ENCODE peak calls at places on chromosome 13, in four cellular contexts. K, J, B and E are unnamed samples.
A peak's percentile ranks its signal among the peaks of the same experiment; 100 is the strongest.

GRCh38 chr13:51902776-51903175 is 41.0 kb downstream of the CCDC70 start:
- DNase-seq in K (no peak), J (no peak), B (no peak), E (no peak)

GRCh38 chr13:47019977-47020376 is 123.1 kb upstream of the HTR2A start:
- DNase-seq in K (no peak), B (no peak), J (no peak), E (no peak)

GRCh38 chr13:108274718-108275117 is 5.2 kb downstream of the TNFSF13B start:
- DNase-seq in K (no peak), J (no peak), B (no peak), E (no peak)

GRCh38 chr13:92573467-92574057 is 653.0 kb upstream of the GPC6 start:
- DNase-seq in K (peak; percentile 2), J (no peak), B (no peak), E (peak; percentile 19)

GRCh38 chr13:89803839-89804238 is 1543.6 kb upstream of the MIR17HG start:
- DNase-seq in J (no peak), K (no peak), B (no peak), E (no peak)

GRCh38 chr13:28239374-28239773 is 101.0 kb downstream of the PAN3 start:
- DNase-seq in J (no peak), B (no peak), K (no peak), E (no peak)

GRCh38 chr13:67146523-67147130 is 83.5 kb downstream of the PCDH9 start:
- DNase-seq in J (no peak), B (no peak), K (no peak), E (no peak)

GRCh38 chr13:112894423-112894672 is 74.7 kb upstream of the MCF2L start:
- DNase-seq in J (no peak), K (no peak), B (no peak), E (no peak)

GRCh38 chr13:40381935-40382764 is 284.3 kb downstream of the FOXO1 start:
- DNase-seq in K (no peak), B (no peak), J (peak; percentile 45), E (no peak)

GRCh38 chr13:75759531-75759930 is 123.4 kb downstream of the LMO7 start:
- DNase-seq in K (no peak), J (no peak), B (no peak), E (no peak)

GRCh38 chr13:41563501-41564001 is 106.2 kb downstream of the RGCC start:
- DNase-seq in J (no peak), B (no peak), K (peak; percentile 95), E (peak; percentile 79)

GRCh38 chr13:64778002-64778401 is 2452.1 kb downstream of the PCDH9 start:
- DNase-seq in J (no peak), B (no peak), K (no peak), E (no peak)

GRCh38 chr13:20704459-20705069 is 1.1 kb downstream of the IL17D start:
- DNase-seq in K (no peak), J (no peak), B (no peak), E (no peak)
- H3K4me3 ChIP-seq in K (peak overlapping the region; percentile 34), J (peak overlapping the region; percentile 57), B (peak overlapping the region; percentile 6), E (peak overlapping the region; percentile 15)

DNA sequence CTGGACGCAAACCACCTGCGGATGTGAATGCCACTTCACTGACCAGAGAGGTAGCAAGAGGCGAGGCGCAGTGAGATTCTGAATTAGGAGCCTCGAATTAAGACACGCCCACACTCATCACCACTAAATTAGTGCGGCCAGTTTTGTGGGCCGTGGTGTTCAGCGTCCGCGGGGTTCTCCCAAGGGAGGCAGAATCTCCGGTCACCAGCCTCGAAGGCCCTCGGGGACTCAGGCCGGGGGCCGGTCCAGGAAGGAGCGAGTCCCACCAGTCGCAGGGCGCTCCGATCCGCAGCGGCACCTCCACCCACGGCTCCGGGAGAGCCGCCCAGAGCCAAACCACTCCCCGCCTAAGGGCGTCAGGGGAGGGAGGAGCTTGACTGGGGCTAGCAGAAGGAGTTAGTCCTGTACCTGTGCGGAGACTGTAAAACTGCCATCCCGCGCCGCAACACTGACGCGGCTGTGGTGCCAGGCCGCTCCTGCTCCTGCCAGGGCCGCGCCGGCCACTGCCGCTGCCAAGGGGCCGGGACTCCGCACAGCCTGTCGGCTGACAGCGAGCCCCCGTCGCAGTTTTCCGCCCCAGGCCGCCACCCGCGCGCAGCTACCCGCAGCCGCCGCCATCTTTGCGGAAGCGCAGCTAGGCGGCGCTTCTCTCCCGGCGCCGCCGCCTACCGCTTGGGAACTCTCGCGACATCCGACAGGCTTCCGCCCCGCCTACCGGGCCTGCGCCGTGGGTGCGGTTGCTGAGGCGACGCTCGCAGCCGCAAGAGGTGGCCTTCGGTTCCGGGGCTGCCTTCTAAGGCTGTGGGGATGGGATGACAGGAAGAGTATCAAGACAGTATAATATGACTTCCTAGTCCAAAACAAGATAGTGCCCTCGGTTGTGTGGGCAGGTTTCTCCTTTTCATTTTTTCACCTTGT is at the start of gene MICU2:
- DNase-seq in B (peak; percentile 97), J (peak; percentile 83), K (peak; percentile 78), E (peak; percentile 95)
- H3K4me3 ChIP-seq in B (peak within 1 kb of the TSS; percentile 72), J (peak within 1 kb of the TSS; percentile 83), K (peak within 1 kb of the TSS; percentile 62), E (peak within 1 kb of the TSS; percentile 87)

GRCh38 chr13:63094069-63094468 is 1678.4 kb upstream of the PCDH20 start:
- DNase-seq in K (no peak), J (no peak), B (no peak), E (no peak)

GRCh38 chr13:63086286-63086685 is 1670.6 kb upstream of the PCDH20 start:
- DNase-seq in K (no peak), B (no peak), J (no peak), E (no peak)

GRCh38 chr13:63092461-63092860 is 1676.8 kb upstream of the PCDH20 start:
- DNase-seq in B (no peak), J (no peak), K (peak; percentile 22), E (no peak)

GRCh38 chr13:63085851-63086250 is 1670.2 kb upstream of the PCDH20 start:
- DNase-seq in K (no peak), J (no peak), B (no peak), E (no peak)

GRCh38 chr13:63088226-63088625 is 1672.6 kb upstream of the PCDH20 start:
- DNase-seq in B (no peak), K (no peak), J (no peak), E (no peak)
- H3K4me3 ChIP-seq in B (no peak overlapping the region), K (no peak overlapping the region), J (no peak overlapping the region), E (no peak overlapping the region)

DNA sequence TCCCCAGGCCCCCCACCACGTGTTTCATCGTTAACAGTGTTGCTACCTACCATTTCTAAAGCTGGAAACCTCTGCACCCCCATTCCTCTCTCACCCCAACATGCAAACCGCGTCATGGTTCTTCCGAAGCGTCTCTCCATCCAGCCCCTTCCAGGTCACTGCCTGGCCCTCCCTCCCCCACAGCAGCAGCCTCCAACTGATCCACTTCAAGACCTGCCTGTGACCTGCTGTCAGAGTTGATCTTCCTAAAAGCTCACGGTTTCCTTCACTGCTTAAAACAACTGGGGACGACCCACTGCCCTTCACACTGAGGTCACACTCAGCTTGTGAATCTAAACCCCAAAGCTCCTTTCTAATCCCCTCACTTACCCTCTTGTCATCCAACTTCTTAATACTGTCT is 47.7 kb downstream of the STK24 start:
- DNase-seq in J (no peak), B (no peak), K (no peak), E (no peak)
- H3K4me3 ChIP-seq in J (no peak overlapping the region), B (no peak overlapping the region), K (no peak overlapping the region), E (no peak overlapping the region)

GRCh38 chr13:102696465-102696864 is 1.6 kb upstream of the METTL21C start:
- DNase-seq in B (no peak), K (no peak), J (no peak), E (no peak)

GRCh38 chr13:102690883-102691282 is 4.0 kb downstream of the METTL21C start:
- DNase-seq in K (no peak), B (no peak), J (no peak), E (no peak)

GRCh38 chr13:102694944-102695343 is at the start of gene METTL21C:
- DNase-seq in B (no peak), K (no peak), J (no peak), E (no peak)

GRCh38 chr13:102693250-102693649 is 1.6 kb downstream of the METTL21C start:
- DNase-seq in B (no peak), K (no peak), J (no peak), E (no peak)

GRCh38 chr13:102693781-102694180 is 1.1 kb downstream of the METTL21C start:
- DNase-seq in K (peak; percentile 19), J (no peak), B (no peak), E (no peak)
- H3K4me3 ChIP-seq in K (no peak overlapping the region), J (no peak overlapping the region), B (no peak overlapping the region), E (no peak overlapping the region)

DNA sequence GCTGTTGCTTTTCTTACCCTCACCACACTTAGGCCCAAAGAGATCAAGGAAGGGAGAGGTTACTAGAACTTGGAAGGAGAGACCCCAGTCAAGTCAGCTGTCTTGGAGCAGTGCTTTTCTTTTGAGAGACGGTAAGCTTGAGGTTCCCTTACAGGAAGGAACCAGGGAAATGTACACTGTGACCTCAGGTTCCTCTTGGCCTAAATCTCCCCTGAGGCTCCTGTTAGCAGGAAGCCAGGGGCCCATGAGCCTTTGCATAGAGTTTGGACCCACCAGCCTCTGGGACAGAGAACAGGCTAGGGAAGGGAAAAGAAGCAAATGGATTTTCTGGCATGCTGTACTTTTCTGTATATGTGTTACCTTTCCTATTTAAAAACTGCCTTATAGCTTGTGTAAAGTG is 5.9 kb upstream of the GPR18 start:
- DNase-seq in K (no peak), B (peak; percentile 44), J (no peak), E (no peak)
- H3K4me3 ChIP-seq in K (no peak overlapping the region), B (no peak overlapping the region), J (no peak overlapping the region), E (no peak overlapping the region)

GRCh38 chr13:106593131-106593530 is 25.2 kb upstream of the ARGLU1 start:
- DNase-seq in J (no peak), K (no peak), B (no peak), E (no peak)
- H3K4me3 ChIP-seq in J (no peak overlapping the region), K (no peak overlapping the region), B (no peak overlapping the region), E (no peak overlapping the region)

DNA sequence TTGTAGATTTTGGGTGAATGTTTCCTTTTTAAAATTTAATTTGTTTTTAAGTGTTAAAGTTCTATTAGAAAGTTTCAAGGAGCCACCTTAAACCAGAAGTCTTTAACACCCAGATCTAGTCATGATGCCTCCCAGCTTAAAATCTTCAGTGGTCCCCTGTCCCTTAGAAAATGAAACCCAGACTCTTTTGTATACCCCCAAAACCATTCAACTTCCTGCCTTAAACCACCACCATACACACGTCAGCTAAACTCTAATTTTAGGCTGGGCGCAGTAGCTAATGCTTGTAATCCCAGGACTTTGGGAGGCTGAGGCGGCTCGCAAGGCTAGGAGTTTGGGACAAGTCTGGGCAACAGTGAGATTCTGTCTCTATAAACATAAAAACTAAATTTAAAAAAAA is 37.9 kb downstream of the N4BP2L1 start:
- DNase-seq in K (no peak), B (no peak), J (no peak), E (peak; percentile 27)
- H3K4me3 ChIP-seq in K (no peak overlapping the region), B (no peak overlapping the region), J (no peak overlapping the region), E (no peak overlapping the region)